ENCODE peak calls at places on chromosome 14, in five cellular contexts. R is K562, F is stomach, Q is colonic mucosa, D is cardiac muscle cell. G is an unnamed sample.

GRCh38 chr14:62528296-62528695 is 517.0 kb downstream of the KCNH5 start:
- DNase-seq in F (no peak), Q (no peak), R (no peak), D (no peak), G (no peak)

GRCh38 chr14:21298358-21298757 is 18.5 kb downstream of the RPGRIP1 start:
- DNase-seq in R (no peak), F (no peak), D (no peak), Q (no peak), G (no peak)

GRCh38 chr14:104350463-104351185 is 212.2 kb downstream of the KIF26A start:
- DNase-seq in R (no peak), Q (no peak), D (no peak), F (peak; percentile 19), G (no peak)

GRCh38 chr14:89351364-89351957 is 65.6 kb downstream of the FOXN3 start:
- DNase-seq in D (peak; percentile 30), F (peak; percentile 76), Q (peak; percentile 17), R (no peak), G (peak; percentile 50)

GRCh38 chr14:97336816-97337215 is 539.6 kb downstream of the VRK1 start:
- DNase-seq in R (no peak), F (no peak), D (no peak), Q (no peak), G (no peak)

GRCh38 chr14:96808619-96809405 is 11.6 kb downstream of the VRK1 start:
- DNase-seq in Q (no peak), F (no peak), D (no peak), R (peak; percentile 20), G (no peak)

GRCh38 chr14:23829736-23830474 is 123.7 kb upstream of the DHRS4 start:
- DNase-seq in R (no peak), F (peak; percentile 42), Q (peak; percentile 66), D (no peak), G (peak; percentile 8)

GRCh38 chr14:95507174-95507573 is 9.3 kb downstream of the SYNE3 start:
- DNase-seq in R (peak; percentile 39), D (no peak), Q (peak; percentile 48), F (peak; percentile 67), G (no peak)

GRCh38 chr14:60926002-60926401 is 54.9 kb downstream of the TRMT5 start:
- DNase-seq in R (no peak), F (no peak), Q (no peak), D (no peak), G (no peak)

GRCh38 chr14:79044894-79045624 is 874.9 kb downstream of the NRXN3 start:
- DNase-seq in Q (peak; percentile 20), F (no peak), R (no peak), D (no peak), G (no peak)

GRCh38 chr14:98591161-98591560 is 680.8 kb downstream of the BCL11B start:
- DNase-seq in D (no peak), Q (no peak), F (no peak), R (no peak), G (no peak)

GRCh38 chr14:103104654-103105511 is 10.4 kb downstream of the EXOC3L4 start:
- DNase-seq in F (peak; percentile 85), D (peak; percentile 72), R (peak; percentile 72), Q (peak; percentile 82), G (peak; percentile 68)

GRCh38 chr14:34043627-34044372 is 92.9 kb upstream of the EGLN3 start:
- DNase-seq in F (no peak), R (peak; percentile 57), Q (peak; percentile 61), D (no peak), G (no peak)

GRCh38 chr14:22112004-22112403 is 438.4 kb upstream of the OR4E1 start:
- DNase-seq in D (peak; percentile 32), Q (peak; percentile 34), F (no peak), R (peak; percentile 20), G (no peak)

GRCh38 chr14:88983755-88984154 is 159.3 kb downstream of the TTC8 start:
- DNase-seq in R (no peak), D (no peak), F (no peak), Q (no peak), G (no peak)

GRCh38 chr14:24960816-24961215 is 89.1 kb downstream of the STXBP6 start:
- DNase-seq in R (no peak), D (no peak), F (no peak), Q (no peak), G (no peak)

GRCh38 chr14:57390806-57391562 is 598 bp downstream of the NAA30 start:
- DNase-seq in Q (peak; percentile 36), F (peak; percentile 37), D (peak; percentile 58), R (no peak), G (peak; percentile 41)

GRCh38 chr14:95388699-95389098 is 69.0 kb upstream of the CLMN start:
- DNase-seq in D (no peak), Q (no peak), F (no peak), R (no peak), G (no peak)

GRCh38 chr14:94924189-94924588 is 154.3 kb upstream of the GSC start:
- DNase-seq in Q (no peak), R (no peak), F (no peak), D (no peak), G (no peak)

GRCh38 chr14:23379331-23380196 is 2.7 kb downstream of the CMTM5 start:
- DNase-seq in D (peak; percentile 86), R (peak; percentile 79), Q (peak; percentile 71), F (peak; percentile 88), G (peak; percentile 96)

GRCh38 chr14:52692248-52692962 is 3.0 kb downstream of the ERO1A start:
- DNase-seq in Q (no peak), D (no peak), R (no peak), F (no peak), G (no peak)

GRCh38 chr14:52693532-52693931 is 1.8 kb downstream of the ERO1A start:
- DNase-seq in R (no peak), F (no peak), D (no peak), Q (no peak), G (no peak)

GRCh38 chr14:52694761-52695480 is 437 bp downstream of the ERO1A start:
- DNase-seq in F (peak; percentile 64), Q (peak; percentile 57), R (peak; percentile 13), D (peak; percentile 45), G (peak; percentile 42)

GRCh38 chr14:52693004-52693403 is 2.4 kb downstream of the ERO1A start:
- DNase-seq in Q (no peak), D (no peak), F (no peak), R (no peak), G (no peak)

DNA sequence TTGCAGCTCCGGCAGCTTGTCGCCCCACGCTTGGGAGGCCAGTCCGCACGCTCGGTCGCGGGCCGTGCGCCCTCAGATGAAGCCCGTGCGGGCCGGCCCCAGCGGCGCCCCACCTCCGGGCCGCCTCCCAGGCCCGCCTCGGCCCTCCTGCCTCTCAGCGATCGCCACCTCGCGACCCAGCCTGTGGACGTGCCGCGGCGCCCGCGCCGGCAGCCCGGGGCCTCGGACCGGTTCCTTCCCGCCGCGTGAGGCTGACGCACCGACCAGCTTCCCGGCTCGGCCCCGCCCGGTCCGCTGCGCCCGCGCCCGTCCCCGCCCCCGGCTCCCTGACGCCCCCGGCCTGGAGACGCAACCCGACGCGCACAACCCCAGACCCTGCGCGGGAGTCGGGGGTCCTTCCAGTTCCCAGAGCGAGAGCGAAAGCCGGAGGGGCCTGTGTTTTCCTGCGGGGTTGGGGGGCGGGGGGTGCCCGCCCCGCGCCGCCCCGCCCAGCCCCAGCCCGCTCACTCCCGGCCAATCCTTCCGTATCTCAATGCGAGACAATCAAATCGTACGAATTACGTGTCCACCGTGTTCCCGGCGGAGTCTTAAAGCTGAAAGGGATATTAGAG is at the start of gene ERO1A:
- DNase-seq in R (peak; percentile 62), D (peak; percentile 83), F (peak; percentile 88), Q (peak; percentile 83), G (peak; percentile 88)
- TF ChIP-seq CTCF in R (no peak), D (no peak), F (no peak), Q (no peak), G (no peak)

DNA sequence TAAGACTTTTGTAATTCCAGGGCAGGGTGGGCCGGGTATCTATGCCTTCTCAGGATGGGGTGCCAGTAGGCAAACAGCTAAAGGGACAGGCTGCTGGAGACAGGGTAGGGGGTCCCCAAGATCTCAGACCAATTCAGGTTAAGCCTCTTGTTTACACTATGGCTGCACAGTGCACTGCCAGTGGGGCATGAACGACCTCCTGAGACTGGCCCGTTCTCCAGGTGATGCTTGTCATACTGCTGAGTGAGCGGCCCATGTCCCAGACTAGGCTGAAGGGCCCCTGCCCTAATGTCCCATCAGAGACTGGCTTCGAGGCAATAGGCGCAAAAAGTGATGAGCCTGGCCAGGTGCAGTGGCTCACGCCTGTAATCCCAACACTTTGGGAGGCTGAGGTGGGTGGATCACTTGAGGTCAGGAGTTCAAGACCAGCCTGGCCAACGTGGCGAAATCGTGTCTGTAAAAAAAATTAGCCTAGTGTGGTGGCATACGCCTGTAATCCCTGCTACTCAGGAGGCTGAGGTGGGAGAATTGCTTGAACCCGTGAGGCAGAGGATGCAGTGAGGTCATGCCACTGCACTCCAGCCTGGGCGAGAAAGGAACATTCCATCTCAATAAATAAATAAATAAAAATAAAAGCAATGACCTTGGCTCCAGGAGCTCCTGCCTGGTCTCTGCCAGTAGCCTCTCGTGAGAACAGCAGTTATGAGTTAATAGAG is 12.6 kb downstream of the SLC25A29 start:
- DNase-seq in R (no peak), D (no peak), F (no peak), Q (no peak), G (peak; percentile 36)
- H3K27ac ChIP-seq in R (no peak overlapping the region), D (no peak overlapping the region), F (no peak overlapping the region), Q (no peak overlapping the region), G (no peak overlapping the region)

GRCh38 chr14:77023001-77023996 is 5.2 kb downstream of the IRF2BPL start:
- DNase-seq in Q (peak; percentile 83), D (peak; percentile 59), F (peak; percentile 76), R (no peak), G (peak; percentile 86)
- H3K4me3 ChIP-seq in Q (peak overlapping the region; percentile 4), D (peak overlapping the region; percentile 85), F (peak overlapping the region; percentile 86), R (no peak overlapping the region), G (no peak overlapping the region)

DNA sequence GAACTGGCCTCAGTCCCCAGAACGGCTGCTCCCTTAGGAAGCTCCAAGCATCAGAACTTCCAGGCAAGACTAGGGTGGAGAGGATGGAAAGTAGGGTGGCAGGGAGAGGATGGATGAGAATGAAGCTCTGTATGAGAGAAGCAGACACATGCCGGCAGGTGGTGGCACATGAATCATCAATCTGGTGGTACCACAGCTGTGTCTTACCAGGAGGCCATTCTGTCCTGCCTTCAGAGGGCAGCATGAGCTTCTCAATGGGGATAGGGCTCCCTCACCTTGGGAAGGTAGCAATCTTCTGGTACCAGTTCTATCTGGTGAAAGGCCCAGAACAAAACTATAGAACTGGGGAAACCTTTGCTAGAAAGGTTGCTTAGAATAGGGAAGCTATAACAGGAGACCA is 55.4 kb upstream of the PYGL start:
- DNase-seq in D (no peak), Q (no peak), F (no peak), R (no peak), G (no peak)
- TF ChIP-seq CTCF in D (no peak), Q (no peak), F (no peak), R (no peak), G (no peak)

DNA sequence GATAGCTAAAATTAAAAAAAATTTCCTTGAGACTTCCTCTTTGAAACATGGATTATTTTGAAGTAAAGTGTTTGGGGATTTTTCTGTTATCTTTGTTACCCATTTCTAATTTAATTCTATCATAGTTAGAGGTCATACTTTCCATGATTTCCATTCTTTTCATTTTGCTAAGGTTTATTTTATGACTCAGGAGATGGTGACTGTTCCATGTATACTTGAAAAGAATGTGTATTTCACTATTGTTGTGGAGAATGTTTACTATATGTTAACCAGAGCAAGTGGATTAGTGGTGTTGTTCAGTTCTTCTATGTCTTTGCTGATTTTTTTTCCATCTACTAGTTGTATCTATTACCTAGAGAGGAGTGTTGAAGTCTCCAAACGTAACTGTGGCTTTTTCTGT is 250.5 kb upstream of the PELI2 start:
- DNase-seq in D (no peak), Q (no peak), F (no peak), R (no peak), G (no peak)
- H3K27ac ChIP-seq in D (no peak overlapping the region), Q (no peak overlapping the region), F (no peak overlapping the region), R (no peak overlapping the region), G (no peak overlapping the region)

G was measured in pancreas.